ENCODE peak calls at places on chromosomes 2 and 18, in six cellular contexts. F is HFF-Myc, K is hippocampal formation, U is HAP-1, G is endodermal cell, S is smooth muscle cell of the brain vasculature. O is an unnamed sample.

GRCh38 chr2:159035790-159036411 is 67.5 kb downstream of the TANC1 start:
- DNase-seq in F (no peak), K (no peak), U (no peak), G (peak), S (no peak), O (no peak)

GRCh38 chr18:25805323-25805722 is 285.1 kb downstream of the SS18 start:
- DNase-seq in F (peak), K (no peak), U (no peak), G (no peak), S (no peak), O (no peak)

GRCh38 chr2:140604096-140604495 is 1526.7 kb downstream of the LRP1B start:
- DNase-seq in F (no peak), K (no peak), U (no peak), G (no peak), S (no peak), O (no peak)

GRCh38 chr18:33870059-33870458 is 292.0 kb downstream of the ASXL3 start:
- DNase-seq in F (no peak), K (no peak), U (no peak), G (no peak), S (no peak), O (no peak)

GRCh38 chr2:138107288-138107687 is 143.0 kb downstream of the HNMT start:
- DNase-seq in F (no peak), K (no peak), U (no peak), G (no peak), S (no peak), O (no peak)

GRCh38 chr18:55007582-55007981 is 48.3 kb upstream of the CCDC68 start:
- DNase-seq in F (no peak), K (no peak), U (no peak), G (no peak), S (no peak), O (no peak)

GRCh38 chr2:37671816-37672103 is 318 bp upstream of the CDC42EP3 start:
- DNase-seq in F (no peak), K (no peak), U (no peak), G (no peak), S (no peak), O (no peak)

GRCh38 chr2:221423212-221423804 is 148.8 kb downstream of the EPHA4 start:
- DNase-seq in F (no peak), K (no peak), U (no peak), G (no peak), S (no peak), O (peak)

GRCh38 chr18:58911241-58911640 is 46.6 kb downstream of the ZNF532 start:
- DNase-seq in F (no peak), K (no peak), U (no peak), G (no peak), S (no peak), O (no peak)

GRCh38 chr2:157901325-157901724 is 25.2 kb upstream of the ACVR1 start:
- DNase-seq in F (no peak), K (no peak), U (no peak), G (no peak), S (no peak), O (no peak)

GRCh38 chr2:121695179-121695451 is 41.6 kb downstream of the NIFK start:
- DNase-seq in F (no peak), K (no peak), U (no peak), G (no peak), S (no peak), O (no peak)

GRCh38 chr2:144132357-144132756 is 387.6 kb downstream of the ZEB2 start:
- DNase-seq in F (no peak), K (no peak), U (no peak), G (no peak), S (peak), O (no peak)

GRCh38 chr2:43062058-43062457 is 164.3 kb downstream of the ZFP36L2 start:
- DNase-seq in F (no peak), K (no peak), U (no peak), G (no peak), S (no peak), O (no peak)

GRCh38 chr2:196403471-196403870 is 232.1 kb upstream of the STK17B start:
- DNase-seq in F (no peak), K (no peak), U (no peak), G (no peak), S (peak), O (no peak)

GRCh38 chr2:17604050-17604449 is 63.6 kb downstream of the VSNL1 start:
- DNase-seq in F (no peak), K (no peak), U (no peak), G (peak), S (no peak), O (no peak)

GRCh38 chr2:173661586-173661985 is 303.6 kb downstream of the SP3 start:
- DNase-seq in F (no peak), K (no peak), U (peak), G (no peak), S (no peak), O (no peak)

GRCh38 chr2:239675856-239676715 is 275.3 kb upstream of the HDAC4 start:
- DNase-seq in F (no peak), K (no peak), U (no peak), G (peak), S (no peak), O (no peak)

GRCh38 chr18:22349966-22350365 is 67.7 kb downstream of the CTAGE1 start:
- DNase-seq in F (no peak), K (no peak), U (no peak), G (no peak), S (no peak), O (no peak)

GRCh38 chr2:222480497-222480896 is 56.2 kb downstream of the SGPP2 start:
- DNase-seq in F (no peak), K (no peak), U (no peak), G (no peak), S (no peak), O (no peak)

GRCh38 chr2:106944220-106944619 is 58.3 kb upstream of the ST6GAL2 start:
- DNase-seq in F (peak), K (no peak), U (no peak), G (no peak), S (peak), O (no peak)

GRCh38 chr2:17813742-17814458 is 2.4 kb upstream of the MSGN1 start:
- DNase-seq in F (no peak), K (no peak), U (no peak), G (peak), S (peak), O (peak)

GRCh38 chr2:241573741-241574140 is 15.2 kb downstream of the BOK start:
- DNase-seq in F (no peak), K (no peak), U (no peak), G (peak), S (no peak), O (no peak)

GRCh38 chr2:57842531-57842930 is 204.1 kb upstream of the VRK2 start:
- DNase-seq in F (peak), K (no peak), U (no peak), G (no peak), S (no peak), O (no peak)

GRCh38 chr18:55280515-55280914 is 307.5 kb downstream of the TCF4 start:
- DNase-seq in F (no peak), K (no peak), U (no peak), G (no peak), S (no peak), O (no peak)

GRCh38 chr2:165863816-165864221 is 69.8 kb upstream of the GALNT3 start:
- DNase-seq in F (no peak), K (no peak), U (no peak), G (no peak), S (no peak), O (no peak)

GRCh38 chr18:74689251-74689650 is 91.6 kb downstream of the ZNF407 start:
- DNase-seq in F (peak), K (no peak), U (no peak), G (no peak), S (peak), O (no peak)

GRCh38 chr2:37326866-37327634 is 2.4 kb upstream of the PRKD3 start:
- DNase-seq in F (no peak), K (no peak), U (no peak), G (no peak), S (no peak), O (no peak)

GRCh38 chr18:27363918-27364317 is 178.8 kb upstream of the CHST9 start:
- DNase-seq in F (no peak), K (no peak), U (no peak), G (no peak), S (no peak), O (no peak)

GRCh38 chr2:207113403-207113802 is 52.3 kb downstream of the KLF7 start:
- DNase-seq in F (no peak), K (peak), U (no peak), G (no peak), S (no peak), O (no peak)

GRCh38 chr2:179898873-179899272 is 37.5 kb upstream of the ZNF385B start:
- DNase-seq in F (peak), K (no peak), U (peak), G (peak), S (no peak), O (no peak)

GRCh38 chr2:211408485-211408884 is 852.1 kb downstream of the CPS1 start:
- DNase-seq in F (no peak), K (no peak), U (no peak), G (no peak), S (no peak), O (no peak)

GRCh38 chr2:45004569-45005181 is 4.6 kb downstream of the SIX2 start:
- DNase-seq in F (no peak), K (no peak), U (no peak), G (peak), S (no peak), O (no peak)

GRCh38 chr2:133240505-133241230 is 327.6 kb downstream of the NCKAP5 start:
- DNase-seq in F (no peak), K (no peak), U (no peak), G (no peak), S (no peak), O (no peak)

GRCh38 chr18:58288922-58289797 is 245.1 kb downstream of the NEDD4L start:
- DNase-seq in F (peak), K (no peak), U (no peak), G (peak), S (no peak), O (no peak)

GRCh38 chr2:122478108-122478507 is 722.7 kb downstream of the TSN start:
- DNase-seq in F (no peak), K (no peak), U (no peak), G (no peak), S (no peak), O (no peak)

GRCh38 chr2:232129483-232129882 is 168.0 kb downstream of the DIS3L2 start:
- DNase-seq in F (no peak), K (no peak), U (no peak), G (no peak), S (no peak), O (no peak)

GRCh38 chr18:60413944-60414547 is 41.5 kb upstream of the MC4R start:
- DNase-seq in F (no peak), K (no peak), U (peak), G (peak), S (no peak), O (no peak)

O was measured in left ventricle myocardium inferior.